ENCODE peak calls at places on chromosomes 1 and 21, in six cellular contexts. One of them, this sample, is unnamed.

GRCh38 chr21:45366931-45367401 is 38.0 kb upstream of the COL18A1 start:
- DNase-seq in T1000: peak; percentile 68
- DNase-seq in C1 segment of cervical spinal cord: no peak
- DNase-seq in activated CD8-positive, alpha-beta memory T cell treated with anti-CD3 and anti-CD28 coated beads for 24 hours: no peak
- DNase-seq in left ventricle myocardium inferior: peak; percentile 72
- DNase-seq in nephron progenitor cell: no peak
- DNase-seq in this sample: no peak

GRCh38 chr1:221344693-221345092 is 397.2 kb downstream of the DUSP10 start:
- DNase-seq in T1000: no peak
- DNase-seq in C1 segment of cervical spinal cord: no peak
- DNase-seq in activated CD8-positive, alpha-beta memory T cell treated with anti-CD3 and anti-CD28 coated beads for 24 hours: no peak
- DNase-seq in left ventricle myocardium inferior: no peak
- DNase-seq in nephron progenitor cell: no peak
- DNase-seq in this sample: no peak

GRCh38 chr1:222249261-222249660 is 298.6 kb downstream of the HHIPL2 start:
- DNase-seq in T1000: no peak
- DNase-seq in C1 segment of cervical spinal cord: no peak
- DNase-seq in activated CD8-positive, alpha-beta memory T cell treated with anti-CD3 and anti-CD28 coated beads for 24 hours: no peak
- DNase-seq in left ventricle myocardium inferior: no peak
- DNase-seq in nephron progenitor cell: no peak
- DNase-seq in this sample: no peak

GRCh38 chr1:204350857-204351573 is 8.7 kb downstream of the PLEKHA6 start:
- DNase-seq in T1000: peak; percentile 7
- DNase-seq in C1 segment of cervical spinal cord: peak; percentile 82
- DNase-seq in activated CD8-positive, alpha-beta memory T cell treated with anti-CD3 and anti-CD28 coated beads for 24 hours: no peak
- DNase-seq in left ventricle myocardium inferior: peak; percentile 81
- DNase-seq in nephron progenitor cell: peak; percentile 83
- DNase-seq in this sample: peak; percentile 60

GRCh38 chr1:154558610-154559495 is at the start of gene UBE2Q1:
- DNase-seq in T1000: peak; percentile 94
- DNase-seq in C1 segment of cervical spinal cord: peak; percentile 97
- DNase-seq in activated CD8-positive, alpha-beta memory T cell treated with anti-CD3 and anti-CD28 coated beads for 24 hours: peak; percentile 98
- DNase-seq in left ventricle myocardium inferior: peak; percentile 99
- DNase-seq in nephron progenitor cell: peak; percentile 97
- DNase-seq in this sample: peak; percentile 99

GRCh38 chr1:205276334-205277065 is 45.0 kb downstream of the NUAK2 start:
- DNase-seq in T1000: no peak
- DNase-seq in C1 segment of cervical spinal cord: no peak
- DNase-seq in activated CD8-positive, alpha-beta memory T cell treated with anti-CD3 and anti-CD28 coated beads for 24 hours: no peak
- DNase-seq in left ventricle myocardium inferior: no peak
- DNase-seq in nephron progenitor cell: no peak
- DNase-seq in this sample: no peak

GRCh38 chr1:44553771-44554170 is 120.5 kb downstream of the TMEM53 start:
- DNase-seq in T1000: no peak
- DNase-seq in C1 segment of cervical spinal cord: no peak
- DNase-seq in activated CD8-positive, alpha-beta memory T cell treated with anti-CD3 and anti-CD28 coated beads for 24 hours: no peak
- DNase-seq in left ventricle myocardium inferior: no peak
- DNase-seq in nephron progenitor cell: no peak
- DNase-seq in this sample: no peak

GRCh38 chr1:234751678-234752077 is 141.7 kb upstream of the IRF2BP2 start:
- DNase-seq in T1000: no peak
- DNase-seq in C1 segment of cervical spinal cord: no peak
- DNase-seq in activated CD8-positive, alpha-beta memory T cell treated with anti-CD3 and anti-CD28 coated beads for 24 hours: no peak
- DNase-seq in left ventricle myocardium inferior: no peak
- DNase-seq in nephron progenitor cell: no peak
- DNase-seq in this sample: no peak

GRCh38 chr1:159172599-159173291 is 1.3 kb downstream of the CADM3 start:
- DNase-seq in T1000: no peak
- DNase-seq in C1 segment of cervical spinal cord: peak; percentile 17
- DNase-seq in activated CD8-positive, alpha-beta memory T cell treated with anti-CD3 and anti-CD28 coated beads for 24 hours: no peak
- DNase-seq in left ventricle myocardium inferior: peak; percentile 33
- DNase-seq in nephron progenitor cell: peak; percentile 21
- DNase-seq in this sample: no peak

GRCh38 chr1:164602480-164603093 is 43.6 kb downstream of the PBX1 start:
- DNase-seq in T1000: no peak
- DNase-seq in C1 segment of cervical spinal cord: no peak
- DNase-seq in activated CD8-positive, alpha-beta memory T cell treated with anti-CD3 and anti-CD28 coated beads for 24 hours: no peak
- DNase-seq in left ventricle myocardium inferior: peak; percentile 64
- DNase-seq in nephron progenitor cell: peak; percentile 76
- DNase-seq in this sample: peak; percentile 71

GRCh38 chr1:225868631-225869330 is 13.4 kb downstream of the TMEM63A start:
- DNase-seq in T1000: no peak
- DNase-seq in C1 segment of cervical spinal cord: no peak
- DNase-seq in activated CD8-positive, alpha-beta memory T cell treated with anti-CD3 and anti-CD28 coated beads for 24 hours: no peak
- DNase-seq in left ventricle myocardium inferior: no peak
- DNase-seq in nephron progenitor cell: no peak
- DNase-seq in this sample: no peak

GRCh38 chr1:83942914-83943313 is 56.0 kb downstream of the TTLL7 start:
- DNase-seq in T1000: no peak
- DNase-seq in C1 segment of cervical spinal cord: no peak
- DNase-seq in activated CD8-positive, alpha-beta memory T cell treated with anti-CD3 and anti-CD28 coated beads for 24 hours: no peak
- DNase-seq in left ventricle myocardium inferior: no peak
- DNase-seq in nephron progenitor cell: no peak
- DNase-seq in this sample: no peak

GRCh38 chr1:46618746-46619415 is 2.3 kb upstream of the MOB3C start:
- DNase-seq in T1000: no peak
- DNase-seq in C1 segment of cervical spinal cord: no peak
- DNase-seq in activated CD8-positive, alpha-beta memory T cell treated with anti-CD3 and anti-CD28 coated beads for 24 hours: no peak
- DNase-seq in left ventricle myocardium inferior: no peak
- DNase-seq in nephron progenitor cell: no peak
- DNase-seq in this sample: no peak

GRCh38 chr1:19028110-19028509 is 71.6 kb upstream of the IFFO2 start:
- DNase-seq in T1000: no peak
- DNase-seq in C1 segment of cervical spinal cord: no peak
- DNase-seq in activated CD8-positive, alpha-beta memory T cell treated with anti-CD3 and anti-CD28 coated beads for 24 hours: no peak
- DNase-seq in left ventricle myocardium inferior: no peak
- DNase-seq in nephron progenitor cell: no peak
- DNase-seq in this sample: no peak

GRCh38 chr1:162956922-162957321 is 95.9 kb upstream of the CCDC190 start:
- DNase-seq in T1000: no peak
- DNase-seq in C1 segment of cervical spinal cord: no peak
- DNase-seq in activated CD8-positive, alpha-beta memory T cell treated with anti-CD3 and anti-CD28 coated beads for 24 hours: no peak
- DNase-seq in left ventricle myocardium inferior: no peak
- DNase-seq in nephron progenitor cell: no peak
- DNase-seq in this sample: no peak

GRCh38 chr1:77222496-77222895 is 3.3 kb upstream of the PIGK start:
- DNase-seq in T1000: no peak
- DNase-seq in C1 segment of cervical spinal cord: no peak
- DNase-seq in activated CD8-positive, alpha-beta memory T cell treated with anti-CD3 and anti-CD28 coated beads for 24 hours: no peak
- DNase-seq in left ventricle myocardium inferior: no peak
- DNase-seq in nephron progenitor cell: no peak
- DNase-seq in this sample: no peak

GRCh38 chr1:101995984-101996731 is 568 bp downstream of the OLFM3 start:
- DNase-seq in T1000: no peak
- DNase-seq in C1 segment of cervical spinal cord: no peak
- DNase-seq in activated CD8-positive, alpha-beta memory T cell treated with anti-CD3 and anti-CD28 coated beads for 24 hours: no peak
- DNase-seq in left ventricle myocardium inferior: no peak
- DNase-seq in nephron progenitor cell: peak; percentile 10
- DNase-seq in this sample: no peak

GRCh38 chr1:61472876-61473275 is 252.1 kb downstream of the TM2D1 start:
- DNase-seq in T1000: no peak
- DNase-seq in C1 segment of cervical spinal cord: no peak
- DNase-seq in activated CD8-positive, alpha-beta memory T cell treated with anti-CD3 and anti-CD28 coated beads for 24 hours: no peak
- DNase-seq in left ventricle myocardium inferior: no peak
- DNase-seq in nephron progenitor cell: no peak
- DNase-seq in this sample: no peak

GRCh38 chr1:10771789-10772188 is 24.7 kb downstream of the CASZ1 start:
- DNase-seq in T1000: no peak
- DNase-seq in C1 segment of cervical spinal cord: no peak
- DNase-seq in activated CD8-positive, alpha-beta memory T cell treated with anti-CD3 and anti-CD28 coated beads for 24 hours: no peak
- DNase-seq in left ventricle myocardium inferior: no peak
- DNase-seq in nephron progenitor cell: no peak
- DNase-seq in this sample: peak; percentile 47

GRCh38 chr1:35929730-35930592 is 944 bp upstream of the AGO3 start:
- DNase-seq in T1000: no peak
- DNase-seq in C1 segment of cervical spinal cord: peak; percentile 33
- DNase-seq in activated CD8-positive, alpha-beta memory T cell treated with anti-CD3 and anti-CD28 coated beads for 24 hours: peak; percentile 73
- DNase-seq in left ventricle myocardium inferior: peak; percentile 53
- DNase-seq in nephron progenitor cell: peak; percentile 37
- DNase-seq in this sample: peak; percentile 53

This sample was measured in lower lobe of right lung.